ENCODE peak calls at places on chromosome 22, in seven cellular contexts. One of them, this sample, is unnamed.

GRCh38 chr22:42720263-42721044 is at the start of gene A4GALT:
- DNase-seq in GM10248: peak
- DNase-seq in activated CD4-positive, alpha-beta T cell treated with anti-CD3 and anti-CD28 coated beads, Interleukin-2, amount 50 U/mL, for 1 hour: no peak
- DNase-seq in MCF 10A: no peak
- DNase-seq in stimulated activated CD8-positive, alpha-beta memory T cell treated with anti-CD3 and anti-CD28 coated beads, Interleukin-15, amount 100 ng/mL, for 1 hour: no peak
- DNase-seq in EL: peak
- DNase-seq in ELR: peak
- DNase-seq in this sample: peak

GRCh38 chr22:28015056-28015445 is 96.0 kb upstream of the PITPNB start:
- DNase-seq in GM10248: no peak
- DNase-seq in activated CD4-positive, alpha-beta T cell treated with anti-CD3 and anti-CD28 coated beads, Interleukin-2, amount 50 U/mL, for 1 hour: no peak
- DNase-seq in MCF 10A: no peak
- DNase-seq in stimulated activated CD8-positive, alpha-beta memory T cell treated with anti-CD3 and anti-CD28 coated beads, Interleukin-15, amount 100 ng/mL, for 1 hour: no peak
- DNase-seq in EL: no peak
- DNase-seq in ELR: no peak
- DNase-seq in this sample: no peak

GRCh38 chr22:50261615-50262459 is at the start of gene MAPK12:
- DNase-seq in GM10248: peak
- DNase-seq in activated CD4-positive, alpha-beta T cell treated with anti-CD3 and anti-CD28 coated beads, Interleukin-2, amount 50 U/mL, for 1 hour: no peak
- DNase-seq in MCF 10A: no peak
- DNase-seq in stimulated activated CD8-positive, alpha-beta memory T cell treated with anti-CD3 and anti-CD28 coated beads, Interleukin-15, amount 100 ng/mL, for 1 hour: no peak
- DNase-seq in EL: peak
- DNase-seq in ELR: peak
- DNase-seq in this sample: peak

GRCh38 chr22:43301866-43302265 is 41.3 kb downstream of the SCUBE1 start:
- DNase-seq in GM10248: no peak
- DNase-seq in activated CD4-positive, alpha-beta T cell treated with anti-CD3 and anti-CD28 coated beads, Interleukin-2, amount 50 U/mL, for 1 hour: no peak
- DNase-seq in MCF 10A: no peak
- DNase-seq in stimulated activated CD8-positive, alpha-beta memory T cell treated with anti-CD3 and anti-CD28 coated beads, Interleukin-15, amount 100 ng/mL, for 1 hour: no peak
- DNase-seq in EL: no peak
- DNase-seq in ELR: no peak
- DNase-seq in this sample: no peak

GRCh38 chr22:26610072-26610958 is 7.5 kb downstream of the CRYBB1 start:
- DNase-seq in GM10248: peak
- DNase-seq in activated CD4-positive, alpha-beta T cell treated with anti-CD3 and anti-CD28 coated beads, Interleukin-2, amount 50 U/mL, for 1 hour: peak
- DNase-seq in MCF 10A: peak
- DNase-seq in stimulated activated CD8-positive, alpha-beta memory T cell treated with anti-CD3 and anti-CD28 coated beads, Interleukin-15, amount 100 ng/mL, for 1 hour: no peak
- DNase-seq in EL: peak
- DNase-seq in ELR: peak
- DNase-seq in this sample: peak

GRCh38 chr22:35622132-35622913 is 5.2 kb upstream of the MB start:
- DNase-seq in GM10248: no peak
- DNase-seq in activated CD4-positive, alpha-beta T cell treated with anti-CD3 and anti-CD28 coated beads, Interleukin-2, amount 50 U/mL, for 1 hour: no peak
- DNase-seq in MCF 10A: peak
- DNase-seq in stimulated activated CD8-positive, alpha-beta memory T cell treated with anti-CD3 and anti-CD28 coated beads, Interleukin-15, amount 100 ng/mL, for 1 hour: no peak
- DNase-seq in EL: no peak
- DNase-seq in ELR: no peak
- DNase-seq in this sample: no peak

GRCh38 chr22:50576070-50576469 is 2.2 kb downstream of the CPT1B start:
- DNase-seq in GM10248: no peak
- DNase-seq in activated CD4-positive, alpha-beta T cell treated with anti-CD3 and anti-CD28 coated beads, Interleukin-2, amount 50 U/mL, for 1 hour: no peak
- DNase-seq in MCF 10A: peak
- DNase-seq in stimulated activated CD8-positive, alpha-beta memory T cell treated with anti-CD3 and anti-CD28 coated beads, Interleukin-15, amount 100 ng/mL, for 1 hour: no peak
- DNase-seq in EL: peak
- DNase-seq in ELR: peak
- DNase-seq in this sample: peak

GRCh38 chr22:44625981-44626687 is 75.9 kb upstream of the PRR5 start:
- DNase-seq in GM10248: peak
- DNase-seq in activated CD4-positive, alpha-beta T cell treated with anti-CD3 and anti-CD28 coated beads, Interleukin-2, amount 50 U/mL, for 1 hour: peak
- DNase-seq in MCF 10A: peak
- DNase-seq in stimulated activated CD8-positive, alpha-beta memory T cell treated with anti-CD3 and anti-CD28 coated beads, Interleukin-15, amount 100 ng/mL, for 1 hour: peak
- DNase-seq in EL: peak
- DNase-seq in ELR: peak
- DNase-seq in this sample: peak

This sample was measured in EH.